ENCODE peak calls at places on chromosome 1, in six cellular contexts. A is stomach, Q is PC-3, P is pancreas, I is tibial nerve, Z is AG10803. M is an unnamed sample.

GRCh38 chr1:1040004-1040991 is 20.4 kb downstream of the AGRN start:
- DNase-seq in A (peak), Q (peak), P (peak), I (peak), Z (peak), M (peak)

GRCh38 chr1:247496581-247497285 is 38.8 kb upstream of the OR2B11 start:
- DNase-seq in A (no peak), Q (peak), P (no peak), I (no peak), Z (no peak), M (no peak)

GRCh38 chr1:184160942-184161698 is 109.6 kb downstream of the TSEN15 start:
- DNase-seq in A (no peak), Q (no peak), P (no peak), I (no peak), Z (peak), M (no peak)

GRCh38 chr1:81155131-81155530 is 645.6 kb upstream of the ADGRL2 start:
- DNase-seq in A (no peak), Q (no peak), P (no peak), I (no peak), Z (peak), M (no peak)

GRCh38 chr1:107474877-107475612 is 334.2 kb downstream of the NTNG1 start:
- DNase-seq in A (no peak), Q (peak), P (no peak), I (no peak), Z (peak), M (no peak)

GRCh38 chr1:94831636-94832035 is 11.5 kb downstream of the SLC44A3 start:
- DNase-seq in A (no peak), Q (no peak), P (no peak), I (no peak), Z (no peak), M (no peak)

GRCh38 chr1:24155011-24155782 is 12.3 kb upstream of the IL22RA1 start:
- DNase-seq in A (peak), Q (peak), P (peak), I (no peak), Z (no peak), M (peak)

GRCh38 chr1:202131956-202132821 is 9.5 kb downstream of the GPR37L1 start:
- DNase-seq in A (peak), Q (no peak), P (no peak), I (no peak), Z (peak), M (peak)

GRCh38 chr1:27152829-27153548 is 1.9 kb downstream of the SLC9A1 start:
- DNase-seq in A (no peak), Q (no peak), P (no peak), I (no peak), Z (no peak), M (no peak)

GRCh38 chr1:28519946-28520725 is 14.3 kb downstream of the RCC1 start:
- DNase-seq in A (no peak), Q (no peak), P (peak), I (no peak), Z (no peak), M (no peak)

GRCh38 chr1:201357211-201357610 is 20.3 kb downstream of the TNNT2 start:
- DNase-seq in A (no peak), Q (no peak), P (no peak), I (no peak), Z (no peak), M (no peak)

GRCh38 chr1:147545133-147545532 is 3.8 kb downstream of the BCL9 start:
- DNase-seq in A (peak), Q (peak), P (no peak), I (no peak), Z (peak), M (peak)

GRCh38 chr1:31182352-31182751 is 57.3 kb downstream of the NKAIN1 start:
- DNase-seq in A (peak), Q (peak), P (peak), I (peak), Z (peak), M (peak)

GRCh38 chr1:231781887-231782286 is 155.3 kb downstream of the DISC1 start:
- DNase-seq in A (no peak), Q (peak), P (no peak), I (no peak), Z (no peak), M (no peak)

GRCh38 chr1:109632671-109633346 is 13.2 kb downstream of the AMPD2 start:
- DNase-seq in A (peak), Q (no peak), P (no peak), I (no peak), Z (no peak), M (peak)

GRCh38 chr1:38052750-38053415 is 6.3 kb upstream of the POU3F1 start:
- DNase-seq in A (no peak), Q (no peak), P (no peak), I (no peak), Z (no peak), M (no peak)

GRCh38 chr1:64654519-64655341 is 90.1 kb upstream of the RAVER2 start:
- DNase-seq in A (no peak), Q (no peak), P (no peak), I (no peak), Z (peak), M (no peak)

GRCh38 chr1:1236945-1237873 is 5.2 kb downstream of the B3GALT6 start:
- DNase-seq in A (peak), Q (peak), P (no peak), I (no peak), Z (no peak), M (no peak)

GRCh38 chr1:171860696-171861095 is 19.4 kb downstream of the DNM3 start:
- DNase-seq in A (no peak), Q (no peak), P (no peak), I (no peak), Z (no peak), M (no peak)

GRCh38 chr1:6869002-6869380 is 83.7 kb downstream of the CAMTA1 start:
- DNase-seq in A (no peak), Q (no peak), P (no peak), I (no peak), Z (no peak), M (no peak)

GRCh38 chr1:21340230-21340564 is 49.9 kb upstream of the ECE1 start:
- DNase-seq in A (peak), Q (peak), P (peak), I (no peak), Z (no peak), M (peak)

GRCh38 chr1:188937965-188938551 is 1539.6 kb downstream of the BRINP3 start:
- DNase-seq in A (no peak), Q (peak), P (no peak), I (no peak), Z (no peak), M (no peak)

GRCh38 chr1:205630241-205630640 is 1.6 kb downstream of the ELK4 start:
- DNase-seq in A (no peak), Q (peak), P (no peak), I (no peak), Z (peak), M (no peak)

GRCh38 chr1:5505944-5506343 is 486.3 kb downstream of the NPHP4 start:
- DNase-seq in A (no peak), Q (no peak), P (no peak), I (no peak), Z (no peak), M (no peak)

GRCh38 chr1:79375352-79375751 is 368.8 kb upstream of the ADGRL4 start:
- DNase-seq in A (no peak), Q (no peak), P (no peak), I (no peak), Z (no peak), M (no peak)

GRCh38 chr1:160837558-160838205 is 25.0 kb downstream of the CD244 start:
- DNase-seq in A (peak), Q (peak), P (no peak), I (no peak), Z (peak), M (peak)

GRCh38 chr1:184755226-184756065 is 788 bp upstream of the EDEM3 start:
- DNase-seq in A (no peak), Q (peak), P (no peak), I (no peak), Z (peak), M (no peak)

GRCh38 chr1:89085781-89086180 is 20.8 kb upstream of the GBP1 start:
- DNase-seq in A (peak), Q (no peak), P (no peak), I (no peak), Z (peak), M (no peak)
- TF ChIP-seq CTCF in A (peak), Q (no peak), P (no peak), I (peak), Z (peak), M (peak)

GRCh38 chr1:14600405-14601150 is 2.1 kb downstream of the KAZN start:
- DNase-seq in A (no peak), Q (no peak), P (no peak), I (no peak), Z (no peak), M (no peak)

GRCh38 chr1:14598498-14599172 is at the start of gene KAZN:
- DNase-seq in A (no peak), Q (peak), P (no peak), I (no peak), Z (no peak), M (no peak)

GRCh38 chr1:14598007-14598497 is 433 bp upstream of the KAZN start:
- DNase-seq in A (no peak), Q (no peak), P (no peak), I (no peak), Z (no peak), M (no peak)

GRCh38 chr1:14599173-14599754 is 779 bp downstream of the KAZN start:
- DNase-seq in A (no peak), Q (no peak), P (no peak), I (no peak), Z (no peak), M (no peak)

GRCh38 chr1:14599787-14600186 is 1.3 kb downstream of the KAZN start:
- DNase-seq in A (no peak), Q (no peak), P (no peak), I (no peak), Z (no peak), M (no peak)
- H3K4me3 ChIP-seq in A (peak), Q (peak), P (peak), I (no peak), Z (no peak), M (no peak)

DNA sequence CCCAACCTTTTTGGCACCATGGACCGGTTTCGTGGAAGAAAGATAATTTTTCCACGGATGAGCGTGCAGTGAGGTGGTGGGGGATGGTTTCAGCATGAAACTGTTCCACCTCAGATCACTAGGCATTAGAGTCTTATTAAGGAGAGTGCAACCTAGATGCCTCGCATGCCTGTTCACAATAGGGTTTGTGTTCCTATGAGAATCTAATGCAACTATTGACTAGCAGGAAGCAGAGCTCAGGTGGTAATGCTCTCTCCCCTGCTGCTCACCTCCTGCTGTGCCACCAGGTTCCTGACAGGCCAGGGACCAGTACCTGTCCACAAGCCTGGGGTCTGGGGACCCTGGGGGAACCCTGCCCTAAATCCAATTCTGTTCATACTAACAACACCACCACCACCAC is 377.8 kb downstream of the OLFM3 start:
- DNase-seq in A (no peak), Q (no peak), P (no peak), I (no peak), Z (no peak), M (no peak)
- TF ChIP-seq CTCF in A (no peak), Q (no peak), P (no peak), I (no peak), Z (no peak), M (no peak)

DNA sequence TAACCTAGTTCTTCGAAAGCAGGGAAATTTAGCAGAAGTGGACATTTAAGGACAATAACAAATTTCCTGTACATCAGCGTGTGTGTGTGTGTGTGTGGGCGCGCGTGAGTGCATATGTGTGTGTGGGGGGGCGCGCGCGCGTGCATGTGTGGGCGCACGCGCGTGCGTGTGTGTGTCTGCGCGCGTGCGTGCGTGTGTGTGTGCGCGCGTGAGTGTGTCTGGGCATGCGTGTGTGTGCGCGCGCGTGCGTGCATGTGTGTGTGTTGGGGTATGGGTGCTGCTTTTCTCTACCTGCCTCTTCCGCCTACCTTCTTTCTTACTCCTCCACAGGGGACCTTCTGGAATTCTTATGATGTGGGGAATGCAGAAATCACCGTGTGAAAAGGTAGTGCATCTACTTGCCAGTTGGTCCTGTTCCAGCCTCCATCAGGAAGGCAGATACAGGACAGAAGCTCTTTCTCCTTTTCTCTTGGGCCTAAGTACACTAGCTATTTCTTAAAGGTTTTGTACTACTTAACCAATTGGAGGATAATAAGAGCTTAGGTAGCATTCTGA is 165.4 kb upstream of the KCNK2 start:
- DNase-seq in A (no peak), Q (no peak), P (no peak), I (no peak), Z (no peak), M (no peak)
- H3K4me3 ChIP-seq in A (no peak), Q (no peak), P (no peak), I (no peak), Z (no peak), M (no peak)

GRCh38 chr1:206760590-206760989 is 10.0 kb upstream of the IL19 start:
- DNase-seq in A (no peak), Q (no peak), P (no peak), I (no peak), Z (no peak), M (no peak)
- TF ChIP-seq CTCF in A (no peak), Q (no peak), P (no peak), I (no peak), Z (no peak), M (no peak)

GRCh38 chr1:10693152-10693496 is 103.3 kb downstream of the CASZ1 start:
- DNase-seq in A (no peak), Q (peak), P (no peak), I (no peak), Z (no peak), M (no peak)
- H3K4me3 ChIP-seq in A (peak), Q (peak), P (peak), I (no peak), Z (no peak), M (no peak)

DNA sequence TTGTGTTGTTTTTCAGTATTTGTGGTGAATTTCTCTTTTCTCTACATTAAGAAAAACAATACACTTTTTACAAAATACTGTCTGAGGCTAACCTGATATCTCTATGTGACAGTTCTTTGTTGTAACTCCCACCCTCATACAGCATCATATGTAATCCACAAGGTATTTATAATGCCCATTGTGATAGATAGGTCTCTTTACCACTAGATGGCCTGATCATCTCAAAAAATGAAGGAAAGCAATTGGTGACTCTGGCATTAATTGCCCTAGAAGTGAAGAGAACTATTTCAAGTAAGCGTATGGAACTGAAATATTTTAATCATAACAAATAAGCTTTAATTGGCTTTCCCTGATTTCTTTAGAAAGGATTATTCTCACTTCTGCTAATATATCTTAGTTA is 36.2 kb upstream of the HFM1 start:
- DNase-seq in A (no peak), Q (peak), P (no peak), I (no peak), Z (peak), M (no peak)
- TF ChIP-seq CTCF in A (no peak), Q (peak), P (no peak), I (no peak), Z (peak), M (no peak)

DNA sequence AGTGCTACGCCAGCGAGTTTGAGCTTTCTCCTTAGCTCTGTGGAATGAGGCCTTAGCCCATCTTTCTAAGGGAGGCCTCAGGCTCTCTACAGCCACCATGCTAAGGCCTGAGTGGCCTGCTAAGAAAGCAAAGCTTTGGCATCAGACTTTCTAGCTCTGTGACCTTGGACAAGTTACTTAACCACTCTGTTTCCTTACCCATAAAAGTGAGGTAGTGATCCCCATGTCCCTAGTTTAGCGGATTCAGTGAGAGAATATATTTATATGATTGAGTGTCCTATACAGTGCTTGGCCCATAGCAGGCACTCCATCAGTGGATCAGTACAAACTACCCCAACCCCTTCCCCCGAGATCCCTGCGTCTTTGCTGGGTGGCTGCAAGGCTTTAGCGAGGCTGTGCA is 4.0 kb downstream of the POGK start:
- DNase-seq in A (no peak), Q (no peak), P (no peak), I (no peak), Z (no peak), M (no peak)
- H3K4me3 ChIP-seq in A (no peak), Q (no peak), P (no peak), I (no peak), Z (no peak), M (no peak)

DNA sequence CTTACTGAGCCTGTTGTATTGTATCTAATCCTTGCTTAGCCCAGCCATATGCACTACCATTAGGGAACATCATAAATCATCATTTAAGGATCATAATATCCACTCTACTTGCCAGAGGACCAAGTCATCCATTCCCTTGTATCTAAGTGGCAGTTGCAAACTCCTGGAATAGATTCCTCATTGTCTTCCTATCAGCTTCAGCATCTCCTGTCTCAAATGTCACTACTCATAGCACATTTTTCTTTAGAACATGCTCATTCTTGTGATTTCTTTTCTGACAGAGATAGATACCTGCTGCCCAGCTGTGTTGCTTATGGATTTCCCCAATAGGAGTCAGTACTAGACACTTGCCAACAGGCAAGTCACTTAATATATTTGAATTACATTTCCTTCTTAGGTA is 84.3 kb downstream of the OLFML3 start:
- DNase-seq in A (no peak), Q (no peak), P (no peak), I (no peak), Z (no peak), M (no peak)
- TF ChIP-seq CTCF in A (no peak), Q (no peak), P (no peak), I (no peak), Z (no peak), M (no peak)

DNA sequence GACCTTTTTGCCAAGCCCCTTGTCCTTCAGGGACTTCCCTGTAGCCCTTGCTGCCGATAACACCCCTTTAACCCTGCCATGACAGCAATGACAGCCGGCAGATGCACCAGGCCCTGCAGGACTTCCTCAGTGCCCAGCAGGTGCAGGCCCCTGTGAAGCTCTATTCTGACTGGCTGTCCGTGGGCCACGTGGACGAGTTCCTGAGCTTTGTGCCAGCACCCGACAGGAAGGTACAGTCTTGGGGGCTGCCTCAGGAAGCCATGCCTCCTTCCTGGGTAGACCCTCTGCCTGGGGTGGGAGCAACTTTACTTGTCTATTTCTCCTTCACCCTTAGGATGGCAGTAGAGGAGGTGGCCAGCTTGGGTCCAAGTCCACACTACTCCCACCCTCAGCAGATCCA is 16.1 kb upstream of the PADI6 start:
- DNase-seq in A (no peak), Q (no peak), P (no peak), I (no peak), Z (no peak), M (no peak)
- H3K4me3 ChIP-seq in A (no peak), Q (no peak), P (no peak), I (no peak), Z (no peak), M (no peak)

M was measured in mucosa of descending colon.